ENCODE peak calls at places on chromosomes 13 and 19, in six cellular contexts. X, W, P, H, Z and L are unnamed samples.

GRCh38 chr19:7004313-7004931 is 16.8 kb downstream of the MBD3L2B start:
- DNase-seq in H (no peak), P (no peak), X (no peak), Z (no peak), W (peak), L (no peak)

GRCh38 chr19:46678110-46678732 is 17.2 kb upstream of the DACT3 start:
- DNase-seq in Z (no peak), X (peak), H (no peak), P (peak), W (peak), L (peak)

GRCh38 chr13:32530841-32531253 is 7.7 kb downstream of the N4BP2L2 start:
- DNase-seq in Z (peak), P (no peak), H (no peak), W (peak), X (no peak), L (no peak)

GRCh38 chr13:53017433-53017970 is 11.1 kb upstream of the OLFM4 start:
- DNase-seq in W (no peak), X (no peak), H (no peak), Z (no peak), P (no peak), L (no peak)

GRCh38 chr19:11948646-11949045 is 16.2 kb upstream of the ZNF763 start:
- DNase-seq in Z (no peak), H (no peak), W (no peak), P (no peak), X (no peak), L (no peak)

GRCh38 chr13:24022568-24022967 is 125.3 kb upstream of the C1QTNF9B start:
- DNase-seq in H (no peak), W (no peak), P (no peak), X (no peak), Z (no peak), L (no peak)

GRCh38 chr19:52094526-52094925 is 1.0 kb downstream of the ZNF841 start:
- DNase-seq in W (no peak), P (no peak), H (no peak), X (no peak), Z (no peak), L (no peak)

GRCh38 chr19:38375748-38376147 is 1.4 kb downstream of the PSMD8 start:
- DNase-seq in W (no peak), P (no peak), Z (peak), X (no peak), H (no peak), L (no peak)

GRCh38 chr13:51778407-51778806 is 25.6 kb downstream of the DHRS12 start:
- DNase-seq in W (no peak), H (no peak), Z (no peak), P (no peak), X (no peak), L (no peak)

GRCh38 chr13:80340643-80341097 is 256 bp downstream of the SPRY2 start:
- DNase-seq in Z (no peak), P (no peak), H (no peak), W (peak), X (no peak), L (no peak)

GRCh38 chr13:33867472-33867871 is 49.5 kb downstream of the RFC3 start:
- DNase-seq in P (no peak), H (no peak), W (no peak), Z (no peak), X (no peak), L (no peak)

GRCh38 chr13:63291701-63292100 is 1876.1 kb upstream of the PCDH20 start:
- DNase-seq in Z (no peak), P (no peak), X (no peak), W (no peak), H (no peak), L (no peak)

GRCh38 chr13:71712988-71713653 is 153.9 kb downstream of the DACH1 start:
- DNase-seq in W (peak), H (no peak), Z (no peak), X (no peak), P (no peak), L (no peak)

GRCh38 chr13:110137677-110138008 is 169.3 kb downstream of the COL4A1 start:
- DNase-seq in W (no peak), H (peak), P (no peak), X (no peak), Z (peak), L (peak)

GRCh38 chr13:73757471-73758233 is 376.6 kb downstream of the KLF12 start:
- DNase-seq in W (no peak), P (no peak), X (no peak), H (no peak), Z (no peak), L (no peak)

GRCh38 chr13:74987124-74987690 is 494.8 kb downstream of the TBC1D4 start:
- DNase-seq in H (no peak), Z (no peak), X (no peak), W (no peak), P (no peak), L (no peak)

GRCh38 chr13:109764474-109765292 is 21.7 kb downstream of the IRS2 start:
- DNase-seq in W (no peak), H (no peak), Z (no peak), P (no peak), X (no peak), L (no peak)

GRCh38 chr13:88945793-88946192 is 1274.6 kb downstream of the SLITRK5 start:
- DNase-seq in W (no peak), P (no peak), H (no peak), X (no peak), Z (no peak), L (no peak)

GRCh38 chr13:50686547-50686946 is 156.9 kb downstream of the DLEU7 start:
- DNase-seq in Z (no peak), H (no peak), W (no peak), P (no peak), X (no peak), L (peak)

GRCh38 chr19:15836345-15836594 is 20.8 kb upstream of the OR10H1 start:
- DNase-seq in P (no peak), Z (peak), X (no peak), W (peak), H (no peak), L (no peak)

GRCh38 chr19:15840833-15841232 is 25.4 kb upstream of the OR10H1 start:
- DNase-seq in X (no peak), W (no peak), H (no peak), P (no peak), Z (no peak), L (no peak)

GRCh38 chr19:15841875-15842569 is 26.6 kb upstream of the OR10H1 start:
- DNase-seq in X (no peak), W (no peak), P (no peak), H (no peak), Z (no peak), L (no peak)

GRCh38 chr19:15831626-15832025 is 16.2 kb upstream of the OR10H1 start:
- DNase-seq in H (no peak), X (no peak), Z (no peak), P (no peak), W (no peak), L (no peak)

DNA sequence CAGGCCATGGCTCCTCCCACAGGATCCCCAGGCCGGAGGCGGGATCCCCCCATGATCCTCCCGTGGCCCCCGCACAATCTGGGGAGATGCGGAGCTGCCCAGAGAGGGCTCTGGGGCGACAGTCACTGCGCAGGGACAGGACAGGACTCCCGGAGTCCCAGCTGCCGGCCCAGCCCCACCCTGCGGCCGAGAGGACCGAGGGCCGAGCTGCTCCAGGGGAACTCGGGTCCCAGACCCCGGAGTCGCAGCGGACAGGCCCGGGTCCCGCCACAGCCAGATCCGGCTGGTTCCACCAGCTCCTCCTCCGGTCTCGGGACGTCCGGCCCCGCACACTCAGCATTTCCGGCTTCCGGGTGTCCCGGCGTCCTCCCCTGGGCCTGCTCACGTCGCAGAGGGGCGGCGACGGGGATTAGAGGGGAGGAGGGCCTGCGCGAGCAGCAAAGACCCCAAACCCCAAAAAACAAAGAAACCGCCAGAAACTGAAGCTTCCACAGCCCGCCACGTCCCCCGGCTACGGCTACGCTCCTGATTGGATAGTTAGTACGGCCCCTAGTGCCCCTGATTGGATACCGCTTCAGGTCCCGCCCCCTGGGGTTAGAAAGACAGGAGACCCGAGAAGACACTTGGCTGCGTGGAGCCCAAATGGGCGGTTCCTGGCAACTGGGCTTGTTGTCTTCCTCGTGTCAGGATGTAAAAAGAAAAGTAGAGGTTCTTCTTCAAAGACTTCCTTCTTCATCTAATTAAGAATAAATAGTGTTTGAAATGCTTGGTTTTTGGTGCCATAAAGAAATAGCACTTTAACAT is 21.3 kb upstream of the OR10H1 start:
- DNase-seq in H (peak), W (peak), X (peak), P (peak), Z (peak), L (peak)
- TF ChIP-seq POLR2A in H (peak), W (peak), X (peak), P (no peak), Z (peak), L (peak)

GRCh38 chr19:35858311-35858710 is 1.6 kb downstream of the KIRREL2 start:
- DNase-seq in W (no peak), P (no peak), H (no peak), Z (no peak), X (no peak), L (no peak)

GRCh38 chr19:35856001-35856400 is 710 bp upstream of the KIRREL2 start:
- DNase-seq in W (no peak), X (no peak), Z (no peak), H (no peak), P (no peak), L (no peak)

GRCh38 chr19:35853038-35853756 is 893 bp upstream of the NPHS1 start:
- DNase-seq in H (no peak), X (no peak), P (no peak), W (no peak), Z (no peak), L (no peak)

GRCh38 chr19:35859414-35859813 is 2.7 kb downstream of the KIRREL2 start:
- DNase-seq in P (no peak), Z (no peak), W (no peak), X (no peak), H (no peak), L (no peak)

GRCh38 chr19:35856546-35857149 is at the start of gene KIRREL2:
- DNase-seq in H (no peak), Z (no peak), P (no peak), X (peak), W (no peak), L (no peak)
- TF ChIP-seq POLR2AphosphoS5 in H (no peak), Z (no peak), P (no peak), X (no peak), W (no peak), L (no peak)

GRCh38 chr19:58330458-58330857 is 3.7 kb downstream of the ZSCAN22 start:
- DNase-seq in W (peak), P (peak), X (no peak), Z (no peak), H (no peak), L (no peak)

GRCh38 chr19:58325623-58326022 is 1.2 kb upstream of the ZSCAN22 start:
- DNase-seq in W (no peak), H (no peak), X (no peak), P (no peak), Z (no peak), L (no peak)

GRCh38 chr19:58328999-58329398 is 2.2 kb downstream of the ZSCAN22 start:
- DNase-seq in Z (no peak), H (no peak), P (no peak), X (no peak), W (no peak), L (no peak)

GRCh38 chr19:58326501-58326913 is 287 bp upstream of the ZSCAN22 start:
- DNase-seq in P (no peak), W (no peak), H (no peak), Z (no peak), X (no peak), L (no peak)

GRCh38 chr19:58326914-58327726 is at the start of gene ZSCAN22:
- DNase-seq in X (peak), P (peak), Z (peak), W (peak), H (peak), L (peak)
- TF ChIP-seq POLR2A in X (peak), P (no peak), Z (peak), W (peak), H (peak), L (peak)

GRCh38 chr19:17336872-17337674 is at the start of gene GTPBP3:
- DNase-seq in P (peak), Z (peak), W (peak), X (peak), H (peak), L (peak)

GRCh38 chr19:17332677-17333581 is 1.7 kb downstream of the ANO8 start:
- DNase-seq in P (no peak), Z (no peak), W (peak), H (no peak), X (peak), L (no peak)

GRCh38 chr19:17333611-17334413 is 843 bp downstream of the ANO8 start:
- DNase-seq in Z (no peak), X (peak), H (peak), W (no peak), P (peak), L (peak)

GRCh38 chr19:17335575-17335974 is 920 bp upstream of the ANO8 start:
- DNase-seq in P (no peak), H (no peak), Z (no peak), X (no peak), W (no peak), L (no peak)

GRCh38 chr19:17334414-17335409 is at the start of gene ANO8:
- DNase-seq in Z (peak), P (peak), X (peak), W (peak), H (peak), L (peak)
- TF ChIP-seq POLR2AphosphoS5 in Z (peak), P (peak), X (peak), W (peak), H (peak), L (no peak)

DNA sequence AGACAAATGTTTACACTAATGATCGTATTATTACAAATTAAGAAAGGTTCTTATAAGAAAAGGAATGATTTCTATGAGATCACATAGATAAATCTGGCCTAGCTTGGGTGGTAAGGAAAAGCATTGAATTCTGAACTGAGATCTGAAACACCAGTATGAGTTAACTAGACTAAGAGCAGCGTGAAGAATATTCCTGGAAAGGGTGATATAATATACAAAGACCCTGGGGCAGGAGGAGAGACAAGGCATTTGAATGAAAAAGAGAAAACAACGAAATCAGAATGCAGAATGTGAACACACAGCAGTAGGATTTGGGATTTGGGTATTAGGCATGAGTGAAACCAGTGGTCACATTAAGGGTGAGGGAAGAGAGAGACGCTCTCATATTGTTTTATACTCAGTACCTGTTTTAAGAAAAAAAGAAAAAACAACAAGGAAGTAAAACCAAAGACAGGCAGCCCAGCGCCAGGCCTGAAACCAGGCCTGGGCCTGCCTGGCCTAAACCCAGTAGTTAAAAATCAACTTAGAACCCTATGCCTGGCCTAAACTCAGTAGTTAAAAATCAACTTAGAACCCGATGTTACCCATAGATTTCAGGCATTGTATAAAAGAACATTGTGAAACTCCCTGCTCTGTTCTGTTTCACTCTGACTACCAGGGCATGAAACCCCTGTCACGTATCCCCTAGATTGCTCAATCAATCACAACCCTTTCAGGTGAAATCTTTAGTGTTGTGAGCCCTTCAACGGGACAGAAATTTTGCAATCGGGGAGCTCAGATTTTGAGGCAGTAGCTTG is 287.1 kb downstream of the ITGBL1 start:
- DNase-seq in X (no peak), P (no peak), Z (no peak), H (no peak), W (no peak), L (no peak)
- TF ChIP-seq POLR2A in X (no peak), P (no peak), Z (no peak), H (no peak), W (no peak), L (no peak)

DNA sequence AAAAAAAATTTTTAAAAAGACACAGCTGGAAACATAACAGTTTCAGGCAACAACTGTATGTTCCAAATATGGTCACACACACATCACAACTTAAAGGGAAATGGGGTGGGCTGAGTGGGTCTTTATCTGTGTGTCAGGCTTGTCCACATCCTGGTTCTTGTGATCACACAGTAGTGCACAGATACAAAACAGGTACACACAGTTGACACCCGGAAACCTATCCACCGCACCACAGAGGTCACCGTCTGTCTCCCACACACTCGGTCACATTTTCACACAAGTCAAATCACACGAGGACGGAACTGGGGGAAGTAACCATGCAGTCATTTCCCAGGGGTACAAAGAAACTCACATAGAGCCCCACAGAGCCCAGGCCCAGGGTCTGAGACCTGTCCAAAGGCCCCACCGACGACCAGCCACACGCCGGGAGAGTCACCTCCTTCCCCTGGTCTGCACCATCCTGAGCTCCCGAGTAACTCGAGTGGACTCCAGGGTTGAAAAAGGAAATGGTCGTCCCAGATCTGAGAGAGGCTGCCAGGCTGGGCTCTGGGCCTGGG is 1.4 kb upstream of the PPAN start:
- DNase-seq in H (peak), X (peak), P (no peak), Z (no peak), W (no peak), L (peak)
- TF ChIP-seq POLR2AphosphoS5 in H (no peak), X (peak), P (peak), Z (no peak), W (no peak), L (peak)

GRCh38 chr19:40778045-40778864 is at the start of gene RAB4B:
- DNase-seq in H (peak), Z (peak), X (peak), W (peak), P (peak), L (peak)
- TF ChIP-seq POLR2A in H (peak), Z (peak), X (peak), W (no peak), P (no peak), L (peak)

GRCh38 chr13:44231786-44232516 is 141.7 kb upstream of the SERP2 start:
- DNase-seq in X (no peak), H (peak), P (peak), W (peak), Z (peak), L (no peak)
- TF ChIP-seq POLR2AphosphoS5 in X (no peak), H (no peak), P (peak), W (no peak), Z (peak), L (no peak)

DNA sequence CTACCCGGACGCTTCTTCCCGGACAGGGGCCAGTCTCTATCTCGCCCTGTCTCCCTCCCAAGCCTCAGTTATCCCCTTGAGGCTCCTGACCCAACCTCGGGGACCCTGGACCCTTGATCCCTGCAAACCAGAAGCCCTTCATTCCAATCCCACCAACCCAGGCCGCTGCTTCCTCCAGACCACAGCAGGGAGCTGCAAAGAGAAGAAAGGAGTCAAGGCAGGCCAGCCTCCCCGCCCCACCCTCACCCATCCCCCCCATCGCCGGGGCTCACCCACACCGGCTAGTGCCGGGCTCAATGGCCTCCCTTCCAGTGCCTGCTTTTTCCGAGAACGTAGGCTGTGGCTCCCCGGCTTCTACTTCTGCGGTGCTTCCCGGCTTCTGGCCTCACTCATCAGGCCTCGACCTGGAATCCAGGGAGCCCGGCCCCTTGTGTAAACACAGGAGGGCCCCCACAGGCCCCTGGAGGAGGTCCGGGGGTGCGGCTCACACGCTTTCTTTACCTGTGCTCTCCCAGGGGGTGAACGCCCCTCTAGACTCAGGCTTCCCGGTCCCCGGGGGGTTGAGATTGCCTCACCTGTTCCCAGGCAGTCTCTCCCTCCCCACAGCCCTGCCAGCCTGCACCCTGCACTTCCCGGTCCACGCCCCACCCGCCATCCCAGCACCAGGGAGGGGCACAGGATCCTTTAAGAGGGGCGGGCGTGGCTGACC is at the start of gene FAM83E:
- DNase-seq in X (peak), Z (peak), P (peak), W (no peak), H (peak), L (no peak)
- TF ChIP-seq POLR2A in X (no peak), Z (peak), P (no peak), W (peak), H (peak), L (peak)

GRCh38 chr13:37090912-37091311 is 14.6 kb downstream of the CSNK1A1L start:
- DNase-seq in W (no peak), P (no peak), H (no peak), Z (no peak), X (peak), L (no peak)
- TF ChIP-seq POLR2AphosphoS5 in W (no peak), P (no peak), H (no peak), Z (no peak), X (peak), L (no peak)